ENCODE peak calls at places on chromosomes 3 and 15, in six cellular contexts. W is spleen, J is GM23248, E is astrocyte, A is uterus, S is cardiac muscle cell. K is an unnamed sample.

GRCh38 chr15:81751321-81751720 is 294.5 kb downstream of the MEX3B start:
- DNase-seq in E (no peak), S (no peak), J (no peak), W (no peak), A (no peak), K (no peak)

GRCh38 chr3:101879102-101879501 is 29.8 kb downstream of the NFKBIZ start:
- DNase-seq in W (no peak), E (no peak), A (no peak), J (no peak), S (no peak), K (no peak)

GRCh38 chr3:30623375-30623774 is 17.0 kb downstream of the TGFBR2 start:
- DNase-seq in E (peak), W (no peak), A (no peak), S (no peak), J (peak), K (no peak)

GRCh38 chr3:48826451-48826850 is 21.2 kb downstream of the PRKAR2A start:
- DNase-seq in E (peak), W (no peak), S (no peak), A (no peak), J (peak), K (no peak)

GRCh38 chr3:19213608-19214220 is 65.4 kb downstream of the KCNH8 start:
- DNase-seq in J (no peak), S (peak), W (peak), A (no peak), E (no peak), K (no peak)

GRCh38 chr3:99674086-99674789 is 35.8 kb downstream of the COL8A1 start:
- DNase-seq in A (no peak), J (peak), S (no peak), E (peak), W (no peak), K (no peak)

GRCh38 chr15:86494475-86494874 is 414.8 kb downstream of the AGBL1 start:
- DNase-seq in E (no peak), S (no peak), W (no peak), J (no peak), A (no peak), K (no peak)

GRCh38 chr3:83523470-83524073 is 1435.2 kb upstream of the CADM2 start:
- DNase-seq in J (peak), S (peak), W (no peak), E (peak), A (no peak), K (no peak)

GRCh38 chr3:80998022-80998421 is 763.4 kb downstream of the GBE1 start:
- DNase-seq in A (no peak), W (no peak), S (no peak), E (no peak), J (no peak), K (no peak)

GRCh38 chr3:150184426-150185071 is 213.9 kb upstream of the PFN2 start:
- DNase-seq in W (no peak), E (no peak), A (no peak), J (peak), S (no peak), K (no peak)

GRCh38 chr3:177591371-177591770 is 394.1 kb upstream of the TBL1XR1 start:
- DNase-seq in S (no peak), J (peak), E (no peak), W (no peak), A (no peak), K (peak)

GRCh38 chr15:60020736-60021135 is 16.6 kb downstream of the FOXB1 start:
- DNase-seq in J (no peak), S (no peak), E (no peak), A (no peak), W (no peak), K (no peak)

GRCh38 chr3:55482496-55483195 is 4.5 kb downstream of the WNT5A start:
- DNase-seq in A (no peak), J (peak), S (peak), W (no peak), E (peak), K (no peak)

GRCh38 chr15:78369161-78369560 is 29.0 kb downstream of the CRABP1 start:
- DNase-seq in A (no peak), W (peak), S (no peak), J (no peak), E (no peak), K (no peak)

GRCh38 chr3:184805351-184806038 is 6.5 kb upstream of the VPS8 start:
- DNase-seq in S (peak), A (no peak), E (no peak), J (no peak), W (no peak), K (no peak)

GRCh38 chr15:93001156-93001555 is 87.9 kb downstream of the RGMA start:
- DNase-seq in J (no peak), E (peak), W (no peak), A (no peak), S (no peak), K (no peak)

GRCh38 chr3:125141596-125142417 is 70.7 kb downstream of the SLC12A8 start:
- DNase-seq in W (peak), A (peak), S (peak), J (peak), E (no peak), K (peak)

GRCh38 chr3:136232413-136232812 is 17.7 kb upstream of the PCCB start:
- DNase-seq in A (no peak), W (no peak), S (no peak), E (no peak), J (no peak), K (no peak)

GRCh38 chr15:68542771-68543544 is 35.8 kb upstream of the CORO2B start:
- DNase-seq in W (no peak), S (no peak), E (peak), J (peak), A (peak), K (no peak)

GRCh38 chr3:35965908-35966307 is 326.6 kb downstream of the ARPP21 start:
- DNase-seq in E (peak), W (no peak), A (no peak), J (peak), S (peak), K (no peak)

GRCh38 chr15:36896949-36897348 is 203.4 kb downstream of the MEIS2 start:
- DNase-seq in S (peak), W (no peak), A (no peak), E (no peak), J (no peak), K (no peak)

GRCh38 chr3:152328841-152329240 is 60.1 kb downstream of the MBNL1 start:
- DNase-seq in J (peak), S (no peak), A (no peak), W (no peak), E (peak), K (no peak)

GRCh38 chr3:185733980-185734724 is 90.7 kb downstream of the IGF2BP2 start:
- DNase-seq in E (peak), W (no peak), J (peak), S (peak), A (no peak), K (no peak)

GRCh38 chr3:96779810-96780209 is 34.6 kb upstream of the EPHA6 start:
- DNase-seq in E (no peak), S (no peak), A (no peak), J (no peak), W (no peak), K (no peak)

GRCh38 chr3:102114264-102114979 is 265.1 kb downstream of the NFKBIZ start:
- DNase-seq in W (no peak), A (peak), S (no peak), J (no peak), E (no peak), K (no peak)

GRCh38 chr3:12948891-12949711 is 107.7 kb upstream of the RPL32 start:
- DNase-seq in W (no peak), A (no peak), E (peak), J (peak), S (no peak), K (peak)

GRCh38 chr3:112199622-112200316 is 66.7 kb upstream of the GCSAM start:
- DNase-seq in S (no peak), E (peak), A (no peak), J (peak), W (no peak), K (no peak)

GRCh38 chr3:144791034-144791433 is 819.4 kb downstream of the DIPK2A start:
- DNase-seq in A (no peak), J (no peak), S (no peak), E (no peak), W (no peak), K (no peak)

GRCh38 chr15:68186671-68187397 is 18.3 kb downstream of the CALML4 start:
- DNase-seq in E (peak), W (no peak), S (no peak), A (no peak), J (peak), K (no peak)

DNA sequence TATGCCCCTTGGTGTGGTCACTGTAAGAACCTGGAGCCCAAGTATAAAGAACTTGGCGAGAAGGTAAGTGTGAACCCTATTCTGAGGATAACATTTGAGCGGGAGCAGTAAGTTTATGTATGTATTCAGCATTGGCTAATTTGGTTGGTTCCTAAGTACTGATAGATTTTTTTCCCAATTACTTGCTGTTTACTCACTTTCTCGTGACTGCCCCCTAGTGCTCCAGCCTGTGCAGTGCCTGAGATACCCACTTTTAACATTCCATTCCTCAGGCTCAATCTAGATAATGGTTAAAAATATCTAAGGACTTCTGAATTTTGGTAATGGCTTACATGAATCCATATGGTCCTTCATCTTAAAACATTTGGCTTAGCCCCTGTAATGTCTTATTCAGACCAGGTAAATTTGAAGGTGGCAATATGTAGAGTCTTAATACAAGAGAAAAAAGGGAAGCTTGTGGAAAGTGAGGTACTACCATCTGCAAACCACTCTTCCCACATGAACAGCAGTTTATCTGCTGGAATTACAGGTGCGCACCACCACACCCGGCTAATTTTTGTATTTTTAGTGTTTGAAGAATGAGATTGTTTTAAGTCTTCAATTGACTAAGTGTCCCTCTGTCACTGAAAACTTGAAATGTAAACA is 7.1 kb downstream of the ELL3 start:
- DNase-seq in S (peak), J (peak), E (peak), A (no peak), W (no peak), K (peak)
- H3K27ac ChIP-seq in S (no peak), J (no peak), E (no peak), A (no peak), W (no peak), K (no peak)

DNA sequence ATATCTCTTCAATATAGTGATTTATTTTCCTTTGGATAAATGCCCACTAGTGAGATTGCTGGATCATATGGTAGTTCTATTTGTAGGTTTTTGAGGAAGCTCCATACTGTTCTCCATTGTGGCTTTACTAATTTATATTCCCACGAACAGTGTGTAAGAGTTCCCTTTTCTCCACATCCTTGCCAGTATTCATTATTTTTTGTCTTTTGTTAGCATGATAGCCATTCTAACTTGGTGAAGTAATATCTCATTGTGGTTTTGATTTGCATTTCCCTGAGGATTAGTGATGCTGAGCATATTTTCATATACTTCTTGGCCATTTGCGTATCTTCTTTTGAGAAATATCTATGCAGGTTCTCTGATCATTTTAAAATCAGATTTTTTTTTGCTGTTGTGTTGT is 113.4 kb upstream of the SMAD3 start:
- DNase-seq in S (no peak), J (no peak), E (peak), W (no peak), A (no peak), K (no peak)
- H3K27ac ChIP-seq in S (no peak), J (no peak), E (no peak), W (no peak), A (no peak), K (no peak)

GRCh38 chr3:37622999-37623883 is 238.4 kb upstream of the CTDSPL start:
- DNase-seq in S (no peak), J (no peak), A (no peak), W (no peak), E (no peak), K (no peak)
- H3K27ac ChIP-seq in S (no peak), J (no peak), A (peak), W (peak), E (no peak), K (peak)

DNA sequence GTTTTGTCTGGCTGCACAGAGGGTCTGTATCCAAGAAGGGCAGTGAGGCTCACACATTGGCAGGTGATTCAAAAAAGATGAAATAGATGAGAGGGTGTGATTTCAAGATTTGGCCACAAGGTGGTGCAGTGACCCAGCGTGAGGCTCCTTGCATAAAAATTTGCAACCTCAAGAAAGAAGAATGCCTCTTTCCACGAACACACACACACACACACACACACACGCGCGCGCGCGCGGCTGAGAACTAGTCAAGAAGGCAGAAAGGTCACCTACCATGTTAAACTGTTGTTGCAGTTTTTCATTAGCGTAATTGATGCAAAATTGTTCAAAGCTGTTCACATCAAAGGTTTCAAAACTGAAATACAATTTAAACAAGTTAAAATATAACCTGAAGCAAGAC is 39.2 kb downstream of the MYO5C start:
- DNase-seq in J (peak), E (peak), W (peak), S (peak), A (peak), K (no peak)
- H3K27ac ChIP-seq in J (no peak), E (no peak), W (no peak), S (no peak), A (no peak), K (no peak)

DNA sequence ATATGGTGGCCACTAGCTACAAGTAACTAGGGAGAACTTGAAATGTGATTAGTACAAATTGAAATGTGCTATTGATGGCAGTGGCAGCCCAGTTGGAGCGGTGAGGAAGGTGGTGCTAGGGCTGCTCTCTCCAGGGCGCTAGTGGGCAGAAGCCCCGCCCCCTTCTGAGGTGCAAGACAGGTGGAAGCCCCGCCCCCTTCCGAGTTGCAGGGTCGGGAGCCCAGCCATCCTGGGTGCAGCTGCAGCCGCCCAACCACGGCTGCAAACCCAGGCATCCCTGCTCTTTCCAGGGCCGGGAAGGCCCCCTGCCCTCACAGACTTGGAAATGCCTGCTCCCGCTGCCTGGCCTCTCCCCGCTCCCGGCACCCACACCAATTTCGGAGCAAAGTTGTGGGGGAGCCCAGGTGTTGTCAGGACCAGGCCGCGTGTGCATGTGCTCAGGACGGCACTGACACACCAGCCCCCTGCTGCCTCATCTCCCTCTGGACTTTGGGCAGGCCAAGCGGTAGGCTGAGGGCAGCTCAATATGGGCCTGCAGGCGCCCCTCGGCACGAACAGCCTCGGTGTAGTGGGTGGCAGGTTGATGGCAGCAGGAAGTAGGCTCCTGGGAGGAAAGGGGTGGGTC is 10.0 kb downstream of the ATR start:
- DNase-seq in J (no peak), S (no peak), W (no peak), E (no peak), A (no peak), K (no peak)
- H3K27ac ChIP-seq in J (no peak), S (no peak), W (no peak), E (no peak), A (no peak), K (no peak)

GRCh38 chr3:119296723-119297122 is 2.5 kb downstream of the ARHGAP31 start:
- DNase-seq in W (peak), E (no peak), A (no peak), J (peak), S (no peak), K (no peak)
- H3K27ac ChIP-seq in W (no peak), E (peak), A (no peak), J (peak), S (peak), K (peak)

DNA sequence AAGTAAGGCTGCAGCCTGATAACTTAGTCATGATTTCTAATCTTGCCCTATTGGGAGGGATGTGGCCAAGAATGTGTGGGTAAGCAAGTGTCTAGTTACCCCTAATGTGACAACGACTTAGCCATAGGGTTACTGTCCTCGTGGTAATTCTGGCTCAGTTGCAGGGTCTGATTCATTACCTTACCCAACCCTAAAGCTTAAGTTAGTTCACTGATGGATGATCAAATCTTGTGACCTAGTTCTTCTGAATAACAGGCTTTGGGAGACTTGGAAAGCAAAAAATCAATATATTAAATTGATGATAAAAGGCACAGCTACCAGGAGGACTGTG is 1.6 kb upstream of the INTS14 start:
- DNase-seq in W (no peak), J (peak), E (peak), A (no peak), S (no peak), K (no peak)
- H3K27ac ChIP-seq in W (peak), J (peak), E (no peak), A (peak), S (peak), K (peak)

GRCh38 chr3:108091498-108092259 is 848 bp upstream of the CD47 start:
- DNase-seq in A (no peak), J (no peak), E (peak), S (no peak), W (no peak), K (no peak)
- H3K27ac ChIP-seq in A (peak), J (peak), E (peak), S (no peak), W (peak), K (peak)

K was measured in upper lobe of right lung.